ENCODE peak calls at places on chromosomes 6 and 20, in five cellular contexts. F is skeletal muscle cell, M is colonic mucosa, W is AG10803, S is non-pigmented ciliary epithelial cell. B is an unnamed sample.

GRCh38 chr6:5763407-5763806 is 243.3 kb downstream of the NRN1 start:
- DNase-seq in F (no peak), M (no peak), W (peak), S (no peak), B (no peak)

GRCh38 chr6:106527111-106527510 is 102.2 kb downstream of the RTN4IP1 start:
- DNase-seq in F (no peak), M (no peak), W (no peak), S (no peak), B (no peak)

GRCh38 chr6:3753228-3753795 is 1.8 kb upstream of the PXDC1 start:
- DNase-seq in F (peak), M (no peak), W (no peak), S (no peak), B (no peak)

GRCh38 chr6:88358846-88359245 is 192.7 kb upstream of the CNR1 start:
- DNase-seq in F (no peak), M (no peak), W (peak), S (no peak), B (peak)

GRCh38 chr20:47774081-47774777 is 11.1 kb downstream of the SULF2 start:
- DNase-seq in F (no peak), M (peak), W (no peak), S (no peak), B (no peak)

GRCh38 chr6:14638932-14639875 is 521.6 kb downstream of the CD83 start:
- DNase-seq in F (no peak), M (peak), W (peak), S (no peak), B (no peak)

GRCh38 chr20:57371363-57371762 is 19.8 kb upstream of the RBM38 start:
- DNase-seq in F (no peak), M (no peak), W (no peak), S (no peak), B (no peak)

GRCh38 chr6:134590449-134590848 is 272.5 kb upstream of the SGK1 start:
- DNase-seq in F (no peak), M (no peak), W (peak), S (no peak), B (no peak)

GRCh38 chr6:105994522-105995402 is 91.4 kb upstream of the PRDM1 start:
- DNase-seq in F (peak), M (peak), W (peak), S (no peak), B (no peak)

GRCh38 chr6:36610576-36611336 is 16.6 kb downstream of the SRSF3 start:
- DNase-seq in F (no peak), M (no peak), W (peak), S (no peak), B (no peak)

GRCh38 chr6:9938801-9939200 is 476.1 kb downstream of the TFAP2A start:
- DNase-seq in F (no peak), M (no peak), W (no peak), S (no peak), B (no peak)